ENCODE peak calls at places on chromosomes 5 and 9, in seven cellular contexts. C is body of pancreas, T is neural crest cell, P is A549, L is heart right ventricle, M is IMR-90, Y is sigmoid colon. Z is an unnamed sample.

GRCh38 chr9:87324613-87325194 is 173.0 kb upstream of the DAPK1 start:
- DNase-seq in P (peak; percentile 31), L (peak; percentile 18), T (no peak), Y (no peak), M (peak; percentile 68), C (peak; percentile 8), Z (peak; percentile 72)

GRCh38 chr5:124963236-124963929 is 216.9 kb upstream of the ZNF608 start:
- DNase-seq in C (peak; percentile 9), T (no peak), P (no peak), Y (no peak), L (no peak), M (peak; percentile 95), Z (peak; percentile 64)

GRCh38 chr5:87020099-87020934 is 247.4 kb upstream of the RASA1 start:
- DNase-seq in P (peak; percentile 2), L (peak; percentile 53), M (peak; percentile 16), Y (no peak), C (peak; percentile 68), T (no peak), Z (peak; percentile 21)

GRCh38 chr9:70053864-70054263 is 10.2 kb downstream of the MAMDC2 start:
- DNase-seq in Y (peak; percentile 66), T (no peak), P (no peak), C (peak; percentile 85), L (no peak), M (no peak), Z (no peak)

GRCh38 chr9:16431666-16432065 is 438.8 kb downstream of the BNC2 start:
- DNase-seq in T (no peak), C (no peak), L (no peak), M (no peak), Y (no peak), P (no peak), Z (no peak)

GRCh38 chr5:135488727-135489465 is 36.7 kb upstream of the TIFAB start:
- DNase-seq in P (peak; percentile 68), Y (no peak), T (peak; percentile 77), M (peak; percentile 73), L (no peak), C (no peak), Z (peak; percentile 46)

GRCh38 chr5:143536364-143536763 is 132.9 kb upstream of the NR3C1 start:
- DNase-seq in Y (no peak), T (no peak), M (peak; percentile 99), P (peak; percentile 32), C (peak; percentile 36), L (no peak), Z (peak; percentile 99)

GRCh38 chr9:38334234-38334633 is 58.3 kb upstream of the ALDH1B1 start:
- DNase-seq in L (no peak), Y (no peak), P (peak; percentile 25), C (no peak), M (no peak), T (no peak), Z (no peak)

GRCh38 chr9:114299286-114300152 is 23.4 kb upstream of the ORM1 start:
- DNase-seq in Y (peak; percentile 40), T (no peak), C (peak; percentile 0), M (no peak), L (no peak), P (no peak), Z (no peak)

GRCh38 chr5:147690595-147690994 is 91.9 kb downstream of the JAKMIP2 start:
- DNase-seq in L (no peak), C (peak; percentile 29), T (no peak), M (peak; percentile 1), Y (no peak), P (no peak), Z (no peak)

GRCh38 chr5:154901276-154901675 is 36.7 kb downstream of the GEMIN5 start:
- DNase-seq in T (no peak), L (no peak), Y (no peak), C (no peak), P (no peak), M (peak; percentile 38), Z (peak; percentile 48)

GRCh38 chr5:38905516-38905915 is 59.7 kb downstream of the OSMR start:
- DNase-seq in C (no peak), L (no peak), Y (no peak), M (peak; percentile 26), T (no peak), P (no peak), Z (no peak)

GRCh38 chr9:68749579-68750159 is 44.6 kb downstream of the PIP5K1B start:
- DNase-seq in C (no peak), M (no peak), L (no peak), P (no peak), T (no peak), Y (no peak), Z (no peak)

GRCh38 chr9:40911647-40912046 is 216.8 kb downstream of the FOXD4L6 start:
- DNase-seq in T (no peak), C (no peak), P (no peak), L (no peak), M (no peak), Y (no peak), Z (no peak)

GRCh38 chr9:37997636-37998374 is 71.2 kb downstream of the SHB start:
- DNase-seq in M (no peak), C (no peak), L (no peak), Y (peak; percentile 86), P (no peak), T (no peak), Z (no peak)

GRCh38 chr5:97545856-97546570 is 363.0 kb upstream of the RIOK2 start:
- DNase-seq in L (no peak), T (no peak), Y (no peak), P (no peak), C (no peak), M (peak; percentile 50), Z (peak; percentile 57)

GRCh38 chr9:69874301-69875060 is 53.9 kb downstream of the CFAP95 start:
- DNase-seq in L (peak; percentile 7), M (no peak), Y (no peak), T (no peak), P (no peak), C (no peak), Z (peak; percentile 63)

GRCh38 chr5:25955337-25955736 is 1083.0 kb downstream of the CDH9 start:
- DNase-seq in C (no peak), P (no peak), T (no peak), L (no peak), Y (no peak), M (no peak), Z (no peak)

GRCh38 chr9:34370335-34370969 is 6.2 kb downstream of the MYORG start:
- DNase-seq in P (no peak), C (no peak), M (no peak), Y (no peak), L (no peak), T (no peak), Z (no peak)

GRCh38 chr5:175658299-175659145 is 651 bp downstream of the HRH2 start:
- DNase-seq in C (no peak), L (no peak), M (no peak), P (no peak), T (peak; percentile 12), Y (no peak), Z (no peak)

GRCh38 chr5:458547-459353 is 15.8 kb downstream of the EXOC3 start:
- DNase-seq in C (peak; percentile 58), P (peak; percentile 30), L (no peak), Y (peak; percentile 57), T (no peak), M (peak; percentile 65), Z (peak; percentile 49)

GRCh38 chr9:110047955-110048472 is 159.9 kb downstream of the C9orf152 start:
- DNase-seq in Y (no peak), L (no peak), P (no peak), C (peak; percentile 6), M (no peak), T (peak; percentile 34), Z (no peak)

GRCh38 chr5:112709416-112709815 is 28.3 kb upstream of the APC start:
- DNase-seq in C (no peak), P (no peak), Y (no peak), L (no peak), T (no peak), M (no peak), Z (peak; percentile 45)

GRCh38 chr9:89941875-89942274 is 337.1 kb downstream of the GADD45G start:
- DNase-seq in C (no peak), T (no peak), P (no peak), M (peak; percentile 93), L (no peak), Y (no peak), Z (peak; percentile 85)

GRCh38 chr5:149732500-149733128 is 2.5 kb downstream of the PPARGC1B start:
- DNase-seq in P (no peak), Y (peak; percentile 90), T (no peak), C (no peak), M (no peak), L (peak; percentile 74), Z (no peak)
- TF ChIP-seq CTCF in P (no peak), Y (no peak), T (no peak), C (no peak), M (no peak), L (no peak), Z (no peak)

GRCh38 chr5:67826296-67826695 is 389.3 kb upstream of the PIK3R1 start:
- DNase-seq in C (no peak), M (no peak), L (no peak), P (no peak), T (no peak), Y (no peak), Z (no peak)

GRCh38 chr5:67824852-67825251 is 390.7 kb upstream of the PIK3R1 start:
- DNase-seq in T (no peak), Y (no peak), M (no peak), L (no peak), P (no peak), C (no peak), Z (no peak)

GRCh38 chr5:67831081-67831480 is 384.5 kb upstream of the PIK3R1 start:
- DNase-seq in P (no peak), Y (no peak), M (no peak), T (no peak), L (no peak), C (no peak), Z (no peak)

GRCh38 chr5:67827521-67827920 is 388.0 kb upstream of the PIK3R1 start:
- DNase-seq in P (no peak), C (no peak), L (no peak), T (no peak), Y (no peak), M (no peak), Z (peak; percentile 85)
- TF ChIP-seq CTCF in P (no peak), C (no peak), L (no peak), T (no peak), Y (no peak), M (no peak), Z (no peak)

GRCh38 chr9:98755006-98755618 is 41.2 kb downstream of the ANKS6 start:
- DNase-seq in T (no peak), Y (no peak), L (no peak), P (no peak), C (no peak), M (no peak), Z (no peak)
- TF ChIP-seq CTCF in T (no peak), Y (no peak), L (no peak), P (no peak), C (no peak), M (no peak), Z (no peak)

DNA sequence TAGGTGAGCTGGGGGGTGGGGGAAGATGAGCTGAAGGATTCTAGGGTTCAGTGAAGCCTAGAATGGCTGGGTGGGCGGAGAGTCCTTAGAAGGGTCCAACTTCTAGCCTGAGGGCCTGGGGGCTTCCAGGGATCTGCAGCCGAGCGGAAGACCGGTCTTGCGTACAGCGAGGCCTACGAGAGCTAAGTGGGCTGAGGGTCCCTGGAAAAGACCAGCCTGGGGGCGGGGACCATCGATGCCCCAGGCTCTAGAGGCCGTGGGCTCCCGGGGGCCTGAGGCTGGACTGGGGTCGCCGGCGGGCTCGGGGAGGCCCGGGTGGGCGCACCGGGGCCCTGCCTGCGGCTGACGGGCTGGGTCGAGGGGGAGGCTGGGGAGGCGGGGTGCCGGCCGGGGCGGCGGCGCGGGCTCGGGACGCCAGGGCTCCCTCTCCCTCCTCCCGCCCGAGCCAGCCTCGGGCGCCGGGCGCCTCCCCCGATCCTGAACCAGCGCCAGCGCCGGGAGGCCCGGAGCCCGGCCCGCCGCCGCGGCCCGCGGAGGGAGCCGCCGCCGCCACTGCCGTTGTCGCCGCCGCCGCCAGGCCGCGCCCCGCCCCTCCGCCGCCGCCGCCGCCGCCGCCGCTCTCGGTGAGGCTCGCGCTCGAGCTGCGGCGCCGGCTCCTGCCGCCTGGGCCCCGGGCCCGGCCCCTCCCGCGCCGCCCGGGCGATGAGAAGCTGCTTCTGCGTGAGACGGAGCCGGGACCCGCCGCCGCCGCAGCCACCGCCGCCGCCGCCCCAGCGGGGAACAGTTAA is at the start of gene MVB12B:
- DNase-seq in M (peak; percentile 8), P (peak; percentile 58), T (peak; percentile 36), Y (no peak), L (no peak), C (peak; percentile 36), Z (peak; percentile 35)
- TF ChIP-seq CTCF in M (no peak), P (no peak), T (no peak), Y (no peak), L (no peak), C (no peak), Z (no peak)